ENCODE peak calls at places on chromosomes 11 and 22, in ten cellular contexts. L is neural crest cell; J is cerebellum; T is NCI-H510A; G is sigmoid colon; I is Panc1; N is Calu3; P is naive thymus-derived CD8-positive, alpha-beta T cell; U is T-helper 1 cell; B is amniotic stem cell. E is an unnamed sample.

GRCh38 chr11:46640034-46640788 is 22.9 kb downstream of the ATG13 start:
- DNase-seq in L (no peak), J (no peak), T (no peak), G (no peak), I (no peak), N (no peak), P (no peak), U (no peak), B (no peak), E (no peak)

GRCh38 chr22:30115705-30116104 is 35.4 kb downstream of the HORMAD2 start:
- DNase-seq in L (no peak), J (no peak), T (no peak), G (no peak), I (peak), N (no peak), P (no peak), U (no peak), B (no peak), E (no peak)

GRCh38 chr11:91173701-91174100 is 950.9 kb upstream of the CHORDC1 start:
- DNase-seq in L (no peak), J (no peak), T (no peak), G (no peak), I (no peak), N (no peak), P (no peak), U (no peak), B (no peak), E (no peak)

GRCh38 chr22:20624161-20624616 is 116.8 kb downstream of the MED15 start:
- DNase-seq in L (no peak), J (no peak), T (no peak), G (no peak), I (no peak), N (no peak), P (no peak), U (peak), B (no peak), E (no peak)

GRCh38 chr22:41485033-41485432 is 16.1 kb downstream of the ACO2 start:
- DNase-seq in L (no peak), J (no peak), T (no peak), G (no peak), I (no peak), N (no peak), P (no peak), U (no peak), B (no peak), E (no peak)

GRCh38 chr11:90250970-90251369 is 28.1 kb upstream of the CHORDC1 start:
- DNase-seq in L (no peak), J (no peak), T (no peak), G (no peak), I (no peak), N (no peak), P (no peak), U (peak), B (no peak), E (no peak)

GRCh38 chr22:50293441-50294318 is 13.8 kb downstream of the PLXNB2 start:
- DNase-seq in L (no peak), J (no peak), T (no peak), G (no peak), I (no peak), N (peak), P (no peak), U (no peak), B (peak), E (no peak)

GRCh38 chr11:27216268-27217149 is 146.5 kb downstream of the CCDC34 start:
- DNase-seq in L (no peak), J (peak), T (no peak), G (peak), I (no peak), N (no peak), P (no peak), U (no peak), B (no peak), E (no peak)

GRCh38 chr11:114566273-114566672 is 6.6 kb upstream of the NXPE1 start:
- DNase-seq in L (no peak), J (no peak), T (no peak), G (no peak), I (no peak), N (no peak), P (no peak), U (no peak), B (no peak), E (no peak)

GRCh38 chr11:5807580-5807979 is 1.1 kb upstream of the OR52N2 start:
- DNase-seq in L (no peak), J (no peak), T (no peak), G (no peak), I (no peak), N (no peak), P (no peak), U (no peak), B (no peak), E (no peak)

GRCh38 chr11:35945137-35945518 is 1.3 kb downstream of the LDLRAD3 start:
- DNase-seq in L (no peak), J (no peak), T (no peak), G (no peak), I (no peak), N (no peak), P (no peak), U (no peak), B (no peak), E (no peak)

GRCh38 chr11:102230911-102231310 is 86.4 kb upstream of the BIRC3 start:
- DNase-seq in L (no peak), J (no peak), T (no peak), G (no peak), I (no peak), N (no peak), P (no peak), U (no peak), B (no peak), E (no peak)

GRCh38 chr22:18103527-18104269 is 6.9 kb upstream of the TUBA8 start:
- DNase-seq in L (no peak), J (peak), T (no peak), G (no peak), I (no peak), N (no peak), P (no peak), U (no peak), B (no peak), E (no peak)

GRCh38 chr11:35373284-35373933 is 45.9 kb downstream of the SLC1A2 start:
- DNase-seq in L (no peak), J (no peak), T (no peak), G (no peak), I (no peak), N (peak), P (no peak), U (no peak), B (no peak), E (no peak)

GRCh38 chr22:44394246-44395115 is 81.7 kb upstream of the SHISAL1 start:
- DNase-seq in L (no peak), J (no peak), T (no peak), G (peak), I (no peak), N (no peak), P (no peak), U (no peak), B (no peak), E (no peak)

GRCh38 chr22:46727813-46728364 is 10.2 kb downstream of the CERK start:
- DNase-seq in L (no peak), J (no peak), T (no peak), G (no peak), I (no peak), N (no peak), P (no peak), U (no peak), B (no peak), E (no peak)

GRCh38 chr11:1238767-1239595 is 16.1 kb downstream of the MUC5B start:
- DNase-seq in L (no peak), J (no peak), T (no peak), G (no peak), I (no peak), N (no peak), P (no peak), U (no peak), B (no peak), E (no peak)

GRCh38 chr11:36426226-36426848 is 83.7 kb downstream of the TRAF6 start:
- DNase-seq in L (no peak), J (no peak), T (no peak), G (no peak), I (no peak), N (no peak), P (no peak), U (no peak), B (no peak), E (no peak)

GRCh38 chr22:26045051-26045450 is 124.2 kb upstream of the SEZ6L start:
- DNase-seq in L (no peak), J (no peak), T (no peak), G (no peak), I (no peak), N (no peak), P (no peak), U (no peak), B (no peak), E (no peak)

GRCh38 chr22:30984317-30984716 is 15.3 kb downstream of the TUG1 start:
- DNase-seq in L (no peak), J (no peak), T (no peak), G (no peak), I (no peak), N (no peak), P (no peak), U (no peak), B (no peak), E (no peak)

GRCh38 chr11:78564037-78564888 is 10.4 kb downstream of the NARS2 start:
- DNase-seq in L (peak), J (peak), T (peak), G (no peak), I (peak), N (peak), P (no peak), U (peak), B (peak), E (peak)

GRCh38 chr11:79150966-79151365 is 289.9 kb downstream of the TENM4 start:
- DNase-seq in L (no peak), J (no peak), T (no peak), G (no peak), I (no peak), N (no peak), P (no peak), U (no peak), B (no peak), E (no peak)

GRCh38 chr11:65778901-65779668 is 1.7 kb downstream of the AP5B1 start:
- DNase-seq in L (no peak), J (no peak), T (no peak), G (peak), I (no peak), N (no peak), P (no peak), U (no peak), B (no peak), E (no peak)

GRCh38 chr11:130609121-130610035 is 160.9 kb downstream of the ADAMTS15 start:
- DNase-seq in L (no peak), J (peak), T (no peak), G (peak), I (no peak), N (no peak), P (no peak), U (no peak), B (no peak), E (no peak)

GRCh38 chr22:19844423-19845368 is 10.0 kb downstream of the GNB1L start:
- DNase-seq in L (no peak), J (peak), T (no peak), G (peak), I (no peak), N (no peak), P (no peak), U (peak), B (peak), E (no peak)

GRCh38 chr22:46619830-46620501 is at the start of gene GRAMD4:
- DNase-seq in L (no peak), J (peak), T (no peak), G (peak), I (no peak), N (no peak), P (no peak), U (no peak), B (no peak), E (no peak)

GRCh38 chr11:129973068-129973467 is 29.6 kb downstream of the PRDM10 start:
- DNase-seq in L (no peak), J (no peak), T (no peak), G (no peak), I (no peak), N (no peak), P (no peak), U (no peak), B (no peak), E (no peak)

GRCh38 chr11:75145196-75145971 is 5.5 kb upstream of the SLCO2B1 start:
- DNase-seq in L (no peak), J (no peak), T (no peak), G (peak), I (no peak), N (no peak), P (no peak), U (no peak), B (no peak), E (no peak)

GRCh38 chr11:116073854-116074837 is 569.9 kb upstream of the CADM1 start:
- DNase-seq in L (peak), J (peak), T (peak), G (no peak), I (no peak), N (no peak), P (no peak), U (peak), B (no peak), E (no peak)

GRCh38 chr11:34356130-34356529 is 1.7 kb downstream of the ABTB2 start:
- DNase-seq in L (no peak), J (no peak), T (no peak), G (no peak), I (no peak), N (no peak), P (no peak), U (no peak), B (no peak), E (no peak)

GRCh38 chr11:15931497-15931896 is 424.8 kb downstream of the SOX6 start:
- DNase-seq in L (no peak), J (no peak), T (no peak), G (no peak), I (no peak), N (no peak), P (no peak), U (no peak), B (no peak), E (no peak)

GRCh38 chr11:71309611-71310010 is 57.2 kb upstream of the SHANK2 start:
- DNase-seq in L (no peak), J (no peak), T (no peak), G (peak), I (no peak), N (no peak), P (no peak), U (no peak), B (no peak), E (no peak)

GRCh38 chr22:28029201-28029948 is 110.3 kb upstream of the PITPNB start:
- DNase-seq in L (no peak), J (no peak), T (peak), G (no peak), I (no peak), N (peak), P (no peak), U (no peak), B (no peak), E (no peak)

GRCh38 chr11:76369406-76369805 is 11.5 kb downstream of the THAP12 start:
- DNase-seq in L (no peak), J (no peak), T (no peak), G (no peak), I (no peak), N (no peak), P (no peak), U (no peak), B (no peak), E (no peak)

GRCh38 chr22:36726007-36726380 is 22.4 kb upstream of the CACNG2 start:
- DNase-seq in L (no peak), J (no peak), T (no peak), G (peak), I (no peak), N (no peak), P (no peak), U (no peak), B (no peak), E (no peak)

GRCh38 chr22:37562049-37562784 is 1.9 kb downstream of the CDC42EP1 start:
- DNase-seq in L (no peak), J (no peak), T (no peak), G (no peak), I (no peak), N (no peak), P (no peak), U (no peak), B (no peak), E (no peak)

GRCh38 chr22:48712558-48712957 is 1115.1 kb downstream of the BRD1 start:
- DNase-seq in L (no peak), J (no peak), T (no peak), G (peak), I (no peak), N (no peak), P (no peak), U (no peak), B (no peak), E (no peak)

GRCh38 chr22:32044913-32045312 is 1.9 kb downstream of the SLC5A1 start:
- DNase-seq in L (no peak), J (no peak), T (no peak), G (no peak), I (no peak), N (peak), P (no peak), U (no peak), B (no peak), E (no peak)

GRCh38 chr11:2214527-2215229 is 43.1 kb upstream of the TH start:
- DNase-seq in L (no peak), J (no peak), T (peak), G (peak), I (no peak), N (no peak), P (no peak), U (no peak), B (no peak), E (no peak)

E was measured in activated CD4-positive, CD25-positive, alpha-beta regulatory T cell treated with anti-CD3 and anti-CD28 coated beads, Interleukin-2, amount 50 U/mL, for 16 hours.